ENCODE peak calls at places on chromosomes 12 and 14, in seven cellular contexts. B is DMS153; Y is amniotic epithelial cell; A is nephron progenitor cell; C is endothelial cell of umbilical vein; R is retinal pigment epithelial cell; T is activated CD8-positive, alpha-beta memory T cell treated with anti-CD3 and anti-CD28 coated beads for 4 hours. W is an unnamed sample.

GRCh38 chr14:79708991-79709390 is 502.3 kb downstream of the DIO2 start:
- DNase-seq in Y (peak), B (no peak), C (no peak), R (peak), A (no peak), T (no peak), W (no peak)

GRCh38 chr12:96876966-96877365 is 30.1 kb upstream of the NEDD1 start:
- DNase-seq in Y (peak), T (no peak), R (no peak), C (no peak), A (no peak), B (no peak), W (no peak)

GRCh38 chr12:60935981-60936761 is 1324.0 kb upstream of the USP15 start:
- DNase-seq in T (no peak), Y (no peak), A (no peak), C (no peak), R (no peak), B (no peak), W (no peak)

GRCh38 chr14:84468153-84468552 is 1061.8 kb upstream of the FLRT2 start:
- DNase-seq in Y (peak), T (no peak), A (no peak), R (no peak), C (no peak), B (no peak), W (no peak)

GRCh38 chr14:26383286-26383685 is 214.5 kb downstream of the NOVA1 start:
- DNase-seq in T (no peak), Y (no peak), R (no peak), B (no peak), C (no peak), A (no peak), W (no peak)

GRCh38 chr12:24499151-24500146 is 449.5 kb downstream of the BCAT1 start:
- DNase-seq in B (no peak), Y (peak), R (no peak), T (no peak), C (peak), A (no peak), W (no peak)

GRCh38 chr12:8696402-8697100 is 1.2 kb upstream of the RIMKLB start:
- DNase-seq in B (no peak), A (no peak), R (no peak), Y (no peak), C (no peak), T (no peak), W (no peak)

GRCh38 chr14:63478437-63478852 is 64.7 kb downstream of the PPP2R5E start:
- DNase-seq in B (no peak), A (no peak), Y (no peak), T (no peak), C (no peak), R (no peak), W (no peak)

GRCh38 chr12:66144796-66145754 is 14.5 kb upstream of the LLPH start:
- DNase-seq in R (no peak), A (no peak), T (no peak), Y (peak), C (peak), B (peak), W (peak)

GRCh38 chr14:96001866-96002510 is 37.2 kb upstream of the C14orf132 start:
- DNase-seq in C (no peak), Y (no peak), T (no peak), B (no peak), A (peak), R (no peak), W (peak)

GRCh38 chr14:65369560-65369959 is 43.0 kb upstream of the FUT8 start:
- DNase-seq in A (no peak), Y (no peak), B (no peak), C (no peak), R (no peak), T (no peak), W (no peak)

GRCh38 chr14:93936926-93937325 is 9.8 kb downstream of the FAM181A start:
- DNase-seq in T (no peak), B (no peak), C (no peak), A (no peak), R (no peak), Y (no peak), W (no peak)

GRCh38 chr12:54991161-54991991 is 6.8 kb upstream of the TESPA1 start:
- DNase-seq in B (no peak), R (no peak), T (no peak), C (no peak), A (no peak), Y (no peak), W (no peak)

GRCh38 chr12:128818065-128819022 is 5.4 kb downstream of the SLC15A4 start:
- DNase-seq in R (peak), A (no peak), B (no peak), T (no peak), Y (peak), C (no peak), W (no peak)

GRCh38 chr14:97687944-97688625 is 890.9 kb downstream of the VRK1 start:
- DNase-seq in C (no peak), T (no peak), Y (no peak), B (no peak), R (no peak), A (no peak), W (no peak)

GRCh38 chr12:27969901-27970390 is 2.6 kb downstream of the PTHLH start:
- DNase-seq in B (no peak), A (peak), T (no peak), Y (peak), R (peak), C (peak), W (no peak)

GRCh38 chr12:65324551-65324950 is 46.1 kb downstream of the MSRB3 start:
- DNase-seq in Y (no peak), B (no peak), C (no peak), T (no peak), A (no peak), R (no peak), W (no peak)

GRCh38 chr12:9741726-9742125 is 8.8 kb upstream of the CLECL1 start:
- DNase-seq in B (no peak), T (no peak), C (no peak), R (no peak), A (no peak), Y (no peak), W (no peak)

GRCh38 chr14:21990116-21990515 is 316.5 kb upstream of the OR4E1 start:
- DNase-seq in T (no peak), R (no peak), C (peak), B (no peak), A (no peak), Y (peak), W (no peak)